ENCODE peak calls at places on chromosomes 6 and 20, in eight cellular contexts. One of them, this sample, is unnamed.

GRCh38 chr20:61942526-61942925 is 123.2 kb downstream of the TAF4 start:
- DNase-seq in lower lobe of right lung: peak; percentile 19
- DNase-seq in activated naive CD4-positive, alpha-beta T cell: no peak
- DNase-seq in cardiac muscle cell: no peak
- DNase-seq in nephron progenitor cell: no peak
- DNase-seq in DMS153: no peak
- DNase-seq in NCI-H748 treated with DMSO at 0.1 percent for 48 hours: no peak
- DNase-seq in mesothelial cell of epicardium: no peak
- DNase-seq in this sample: no peak

GRCh38 chr6:26651382-26651781 is 8.2 kb downstream of the ZNF322 start:
- DNase-seq in lower lobe of right lung: no peak
- DNase-seq in NCI-H748 treated with DMSO at 0.1 percent for 48 hours: no peak
- DNase-seq in nephron progenitor cell: no peak
- DNase-seq in activated naive CD4-positive, alpha-beta T cell: no peak
- DNase-seq in mesothelial cell of epicardium: no peak
- DNase-seq in DMS153: no peak
- DNase-seq in cardiac muscle cell: no peak
- DNase-seq in this sample: no peak

GRCh38 chr20:835220-836045 is 1.9 kb downstream of the FAM110A start:
- DNase-seq in NCI-H748 treated with DMSO at 0.1 percent for 48 hours: no peak
- DNase-seq in nephron progenitor cell: no peak
- DNase-seq in cardiac muscle cell: peak; percentile 63
- DNase-seq in mesothelial cell of epicardium: no peak
- DNase-seq in lower lobe of right lung: no peak
- DNase-seq in activated naive CD4-positive, alpha-beta T cell: no peak
- DNase-seq in DMS153: no peak
- DNase-seq in this sample: no peak

GRCh38 chr6:20402181-20403079 is 751 bp downstream of the E2F3 start:
- DNase-seq in lower lobe of right lung: peak; percentile 59
- DNase-seq in cardiac muscle cell: peak; percentile 71
- DNase-seq in activated naive CD4-positive, alpha-beta T cell: peak; percentile 27
- DNase-seq in nephron progenitor cell: peak; percentile 67
- DNase-seq in mesothelial cell of epicardium: peak; percentile 41
- DNase-seq in DMS153: peak; percentile 25
- DNase-seq in NCI-H748 treated with DMSO at 0.1 percent for 48 hours: peak; percentile 54
- DNase-seq in this sample: no peak

GRCh38 chr6:153088796-153089195 is 42.3 kb downstream of the RGS17 start:
- DNase-seq in mesothelial cell of epicardium: no peak
- DNase-seq in nephron progenitor cell: no peak
- DNase-seq in lower lobe of right lung: no peak
- DNase-seq in NCI-H748 treated with DMSO at 0.1 percent for 48 hours: no peak
- DNase-seq in cardiac muscle cell: no peak
- DNase-seq in activated naive CD4-positive, alpha-beta T cell: no peak
- DNase-seq in DMS153: no peak
- DNase-seq in this sample: no peak

GRCh38 chr6:30767158-30767943 is 23.0 kb upstream of the IER3 start:
- DNase-seq in NCI-H748 treated with DMSO at 0.1 percent for 48 hours: no peak
- DNase-seq in lower lobe of right lung: no peak
- DNase-seq in DMS153: no peak
- DNase-seq in cardiac muscle cell: no peak
- DNase-seq in nephron progenitor cell: no peak
- DNase-seq in mesothelial cell of epicardium: no peak
- DNase-seq in activated naive CD4-positive, alpha-beta T cell: no peak
- DNase-seq in this sample: no peak

GRCh38 chr20:50898475-50898874 is 32.8 kb downstream of the ADNP start:
- DNase-seq in lower lobe of right lung: no peak
- DNase-seq in mesothelial cell of epicardium: no peak
- DNase-seq in DMS153: no peak
- DNase-seq in activated naive CD4-positive, alpha-beta T cell: no peak
- DNase-seq in cardiac muscle cell: no peak
- DNase-seq in NCI-H748 treated with DMSO at 0.1 percent for 48 hours: no peak
- DNase-seq in nephron progenitor cell: no peak
- DNase-seq in this sample: no peak

GRCh38 chr6:166598441-166599138 is 12.1 kb upstream of the RAMACL start:
- DNase-seq in NCI-H748 treated with DMSO at 0.1 percent for 48 hours: no peak
- DNase-seq in cardiac muscle cell: no peak
- DNase-seq in nephron progenitor cell: no peak
- DNase-seq in lower lobe of right lung: no peak
- DNase-seq in mesothelial cell of epicardium: no peak
- DNase-seq in DMS153: no peak
- DNase-seq in activated naive CD4-positive, alpha-beta T cell: no peak
- DNase-seq in this sample: no peak

GRCh38 chr6:91608428-91608827 is 1021.6 kb upstream of the MAP3K7 start:
- DNase-seq in NCI-H748 treated with DMSO at 0.1 percent for 48 hours: no peak
- DNase-seq in cardiac muscle cell: no peak
- DNase-seq in activated naive CD4-positive, alpha-beta T cell: no peak
- DNase-seq in mesothelial cell of epicardium: no peak
- DNase-seq in DMS153: no peak
- DNase-seq in lower lobe of right lung: no peak
- DNase-seq in nephron progenitor cell: no peak
- DNase-seq in this sample: no peak

GRCh38 chr6:5142915-5143314 is 57.8 kb downstream of the PPP1R3G start:
- DNase-seq in nephron progenitor cell: no peak
- DNase-seq in lower lobe of right lung: no peak
- DNase-seq in cardiac muscle cell: no peak
- DNase-seq in NCI-H748 treated with DMSO at 0.1 percent for 48 hours: no peak
- DNase-seq in mesothelial cell of epicardium: no peak
- DNase-seq in DMS153: no peak
- DNase-seq in activated naive CD4-positive, alpha-beta T cell: no peak
- DNase-seq in this sample: no peak

GRCh38 chr20:62301773-62302340 is 940 bp upstream of the ADRM1 start:
- DNase-seq in cardiac muscle cell: peak; percentile 94
- DNase-seq in nephron progenitor cell: peak; percentile 80
- DNase-seq in NCI-H748 treated with DMSO at 0.1 percent for 48 hours: peak; percentile 51
- DNase-seq in activated naive CD4-positive, alpha-beta T cell: peak; percentile 74
- DNase-seq in mesothelial cell of epicardium: peak; percentile 63
- DNase-seq in lower lobe of right lung: peak; percentile 96
- DNase-seq in DMS153: peak; percentile 85
- DNase-seq in this sample: peak; percentile 98

GRCh38 chr6:53910834-53911233 is 116.0 kb downstream of the LRRC1 start:
- DNase-seq in nephron progenitor cell: no peak
- DNase-seq in NCI-H748 treated with DMSO at 0.1 percent for 48 hours: no peak
- DNase-seq in lower lobe of right lung: no peak
- DNase-seq in mesothelial cell of epicardium: no peak
- DNase-seq in DMS153: no peak
- DNase-seq in cardiac muscle cell: no peak
- DNase-seq in activated naive CD4-positive, alpha-beta T cell: no peak
- DNase-seq in this sample: no peak

GRCh38 chr6:137795510-137795909 is 71.5 kb upstream of the TNFAIP3 start:
- DNase-seq in NCI-H748 treated with DMSO at 0.1 percent for 48 hours: no peak
- DNase-seq in cardiac muscle cell: no peak
- DNase-seq in nephron progenitor cell: no peak
- DNase-seq in mesothelial cell of epicardium: no peak
- DNase-seq in lower lobe of right lung: no peak
- DNase-seq in DMS153: no peak
- DNase-seq in activated naive CD4-positive, alpha-beta T cell: no peak
- DNase-seq in this sample: no peak

GRCh38 chr6:99522531-99522930 is 7.3 kb upstream of the USP45 start:
- DNase-seq in NCI-H748 treated with DMSO at 0.1 percent for 48 hours: no peak
- DNase-seq in mesothelial cell of epicardium: no peak
- DNase-seq in cardiac muscle cell: no peak
- DNase-seq in activated naive CD4-positive, alpha-beta T cell: no peak
- DNase-seq in DMS153: no peak
- DNase-seq in nephron progenitor cell: no peak
- DNase-seq in lower lobe of right lung: no peak
- DNase-seq in this sample: no peak

GRCh38 chr6:143471822-143472221 is 21.2 kb downstream of the PEX3 start:
- DNase-seq in lower lobe of right lung: no peak
- DNase-seq in DMS153: no peak
- DNase-seq in activated naive CD4-positive, alpha-beta T cell: no peak
- DNase-seq in mesothelial cell of epicardium: no peak
- DNase-seq in NCI-H748 treated with DMSO at 0.1 percent for 48 hours: no peak
- DNase-seq in cardiac muscle cell: no peak
- DNase-seq in nephron progenitor cell: no peak
- DNase-seq in this sample: no peak

GRCh38 chr6:26576407-26576843 is 20.3 kb upstream of the ABT1 start:
- DNase-seq in cardiac muscle cell: no peak
- DNase-seq in DMS153: no peak
- DNase-seq in mesothelial cell of epicardium: no peak
- DNase-seq in lower lobe of right lung: no peak
- DNase-seq in activated naive CD4-positive, alpha-beta T cell: no peak
- DNase-seq in NCI-H748 treated with DMSO at 0.1 percent for 48 hours: no peak
- DNase-seq in nephron progenitor cell: no peak
- DNase-seq in this sample: no peak

GRCh38 chr6:107634147-107635057 is 144.5 kb downstream of the SOBP start:
- DNase-seq in nephron progenitor cell: no peak
- DNase-seq in activated naive CD4-positive, alpha-beta T cell: no peak
- DNase-seq in cardiac muscle cell: peak; percentile 24
- DNase-seq in DMS153: no peak
- DNase-seq in lower lobe of right lung: no peak
- DNase-seq in NCI-H748 treated with DMSO at 0.1 percent for 48 hours: no peak
- DNase-seq in mesothelial cell of epicardium: no peak
- DNase-seq in this sample: no peak

GRCh38 chr6:44284119-44284518 is 13.9 kb downstream of the TMEM151B start:
- DNase-seq in mesothelial cell of epicardium: no peak
- DNase-seq in nephron progenitor cell: no peak
- DNase-seq in NCI-H748 treated with DMSO at 0.1 percent for 48 hours: no peak
- DNase-seq in lower lobe of right lung: no peak
- DNase-seq in cardiac muscle cell: no peak
- DNase-seq in activated naive CD4-positive, alpha-beta T cell: no peak
- DNase-seq in DMS153: no peak
- DNase-seq in this sample: no peak

GRCh38 chr6:56984374-56984773 is 29.5 kb downstream of the BEND6 start:
- DNase-seq in DMS153: no peak
- DNase-seq in mesothelial cell of epicardium: no peak
- DNase-seq in lower lobe of right lung: no peak
- DNase-seq in cardiac muscle cell: no peak
- DNase-seq in nephron progenitor cell: no peak
- DNase-seq in activated naive CD4-positive, alpha-beta T cell: no peak
- DNase-seq in NCI-H748 treated with DMSO at 0.1 percent for 48 hours: no peak
- DNase-seq in this sample: no peak

GRCh38 chr6:141965016-141965545 is 167.6 kb upstream of the GJE1 start:
- DNase-seq in mesothelial cell of epicardium: no peak
- DNase-seq in lower lobe of right lung: no peak
- DNase-seq in DMS153: no peak
- DNase-seq in NCI-H748 treated with DMSO at 0.1 percent for 48 hours: no peak
- DNase-seq in nephron progenitor cell: no peak
- DNase-seq in activated naive CD4-positive, alpha-beta T cell: no peak
- DNase-seq in cardiac muscle cell: peak; percentile 52
- DNase-seq in this sample: no peak

GRCh38 chr6:134026597-134026996 is 25.8 kb downstream of the SLC2A12 start:
- DNase-seq in cardiac muscle cell: no peak
- DNase-seq in mesothelial cell of epicardium: no peak
- DNase-seq in DMS153: no peak
- DNase-seq in NCI-H748 treated with DMSO at 0.1 percent for 48 hours: no peak
- DNase-seq in lower lobe of right lung: no peak
- DNase-seq in activated naive CD4-positive, alpha-beta T cell: no peak
- DNase-seq in nephron progenitor cell: no peak
- DNase-seq in this sample: no peak

GRCh38 chr6:155717369-155717768 is 261.7 kb upstream of the NOX3 start:
- DNase-seq in NCI-H748 treated with DMSO at 0.1 percent for 48 hours: no peak
- DNase-seq in activated naive CD4-positive, alpha-beta T cell: no peak
- DNase-seq in cardiac muscle cell: no peak
- DNase-seq in DMS153: no peak
- DNase-seq in nephron progenitor cell: no peak
- DNase-seq in mesothelial cell of epicardium: no peak
- DNase-seq in lower lobe of right lung: no peak
- DNase-seq in this sample: no peak

GRCh38 chr20:58309607-58310290 is at the start of gene RAB22A:
- DNase-seq in activated naive CD4-positive, alpha-beta T cell: peak; percentile 63
- DNase-seq in DMS153: no peak
- DNase-seq in nephron progenitor cell: peak; percentile 87
- DNase-seq in NCI-H748 treated with DMSO at 0.1 percent for 48 hours: peak; percentile 23
- DNase-seq in lower lobe of right lung: peak; percentile 90
- DNase-seq in mesothelial cell of epicardium: peak; percentile 81
- DNase-seq in cardiac muscle cell: peak; percentile 91
- DNase-seq in this sample: peak; percentile 81

GRCh38 chr6:106275692-106276091 is 49.9 kb downstream of the ATG5 start:
- DNase-seq in NCI-H748 treated with DMSO at 0.1 percent for 48 hours: no peak
- DNase-seq in activated naive CD4-positive, alpha-beta T cell: no peak
- DNase-seq in lower lobe of right lung: no peak
- DNase-seq in cardiac muscle cell: no peak
- DNase-seq in mesothelial cell of epicardium: no peak
- DNase-seq in DMS153: no peak
- DNase-seq in nephron progenitor cell: no peak
- DNase-seq in this sample: no peak

GRCh38 chr6:30998785-30999184 is 11.5 kb upstream of the MUC22 start:
- DNase-seq in NCI-H748 treated with DMSO at 0.1 percent for 48 hours: no peak
- DNase-seq in cardiac muscle cell: no peak
- DNase-seq in DMS153: no peak
- DNase-seq in mesothelial cell of epicardium: no peak
- DNase-seq in nephron progenitor cell: no peak
- DNase-seq in activated naive CD4-positive, alpha-beta T cell: no peak
- DNase-seq in lower lobe of right lung: no peak
- DNase-seq in this sample: no peak

GRCh38 chr20:35271904-35272303 is 6.0 kb downstream of the MMP24OS start:
- DNase-seq in DMS153: no peak
- DNase-seq in cardiac muscle cell: no peak
- DNase-seq in nephron progenitor cell: no peak
- DNase-seq in lower lobe of right lung: no peak
- DNase-seq in activated naive CD4-positive, alpha-beta T cell: no peak
- DNase-seq in mesothelial cell of epicardium: no peak
- DNase-seq in NCI-H748 treated with DMSO at 0.1 percent for 48 hours: no peak
- DNase-seq in this sample: no peak

GRCh38 chr6:43129434-43130194 is 41.5 kb upstream of the SRF start:
- DNase-seq in cardiac muscle cell: peak; percentile 47
- DNase-seq in activated naive CD4-positive, alpha-beta T cell: no peak
- DNase-seq in mesothelial cell of epicardium: no peak
- DNase-seq in nephron progenitor cell: peak; percentile 35
- DNase-seq in lower lobe of right lung: no peak
- DNase-seq in DMS153: no peak
- DNase-seq in NCI-H748 treated with DMSO at 0.1 percent for 48 hours: no peak
- DNase-seq in this sample: peak; percentile 11

GRCh38 chr20:44068780-44069191 is 118.2 kb downstream of the JPH2 start:
- DNase-seq in lower lobe of right lung: no peak
- DNase-seq in cardiac muscle cell: no peak
- DNase-seq in nephron progenitor cell: no peak
- DNase-seq in DMS153: no peak
- DNase-seq in mesothelial cell of epicardium: no peak
- DNase-seq in NCI-H748 treated with DMSO at 0.1 percent for 48 hours: no peak
- DNase-seq in activated naive CD4-positive, alpha-beta T cell: no peak
- DNase-seq in this sample: no peak

This sample was measured in SHP77.